ENCODE peak calls at places on chromosomes 2 and 18, in five cellular contexts. Q, W, I, E and P are unnamed samples.

GRCh38 chr2:227642691-227643090 is 23.9 kb upstream of the SCYGR5 start:
- DNase-seq in Q (no peak), W (no peak), I (no peak), E (no peak), P (no peak)

GRCh38 chr18:73408434-73408833 is 540.6 kb upstream of the NETO1 start:
- DNase-seq in Q (peak), W (no peak), I (peak), E (no peak), P (no peak)

GRCh38 chr18:75141166-75141565 is 67.8 kb downstream of the PTGR3 start:
- DNase-seq in Q (no peak), W (no peak), I (no peak), E (no peak), P (no peak)

GRCh38 chr18:26865557-26865956 is at the start of gene AQP4:
- DNase-seq in Q (no peak), W (no peak), I (no peak), E (peak), P (no peak)

GRCh38 chr18:26429535-26429934 is 118.8 kb downstream of the KCTD1 start:
- DNase-seq in Q (no peak), W (peak), I (peak), E (no peak), P (peak)

GRCh38 chr2:102155703-102156515 is 13.4 kb downstream of the IL1R1 start:
- DNase-seq in Q (no peak), W (peak), I (no peak), E (no peak), P (no peak)

GRCh38 chr2:15458277-15458676 is 102.9 kb downstream of the NBAS start:
- DNase-seq in Q (no peak), W (no peak), I (no peak), E (no peak), P (no peak)

GRCh38 chr2:100274076-100274475 is 48.2 kb downstream of the LONRF2 start:
- DNase-seq in Q (no peak), W (no peak), I (no peak), E (no peak), P (no peak)

GRCh38 chr2:21220930-21221329 is 97.2 kb downstream of the TDRD15 start:
- DNase-seq in Q (no peak), W (peak), I (no peak), E (no peak), P (peak)

GRCh38 chr2:14401838-14402237 is 230.7 kb upstream of the LRATD1 start:
- DNase-seq in Q (peak), W (no peak), I (no peak), E (no peak), P (peak)

GRCh38 chr2:104476075-104476474 is 377.8 kb upstream of the POU3F3 start:
- DNase-seq in Q (no peak), W (no peak), I (no peak), E (no peak), P (no peak)

DNA sequence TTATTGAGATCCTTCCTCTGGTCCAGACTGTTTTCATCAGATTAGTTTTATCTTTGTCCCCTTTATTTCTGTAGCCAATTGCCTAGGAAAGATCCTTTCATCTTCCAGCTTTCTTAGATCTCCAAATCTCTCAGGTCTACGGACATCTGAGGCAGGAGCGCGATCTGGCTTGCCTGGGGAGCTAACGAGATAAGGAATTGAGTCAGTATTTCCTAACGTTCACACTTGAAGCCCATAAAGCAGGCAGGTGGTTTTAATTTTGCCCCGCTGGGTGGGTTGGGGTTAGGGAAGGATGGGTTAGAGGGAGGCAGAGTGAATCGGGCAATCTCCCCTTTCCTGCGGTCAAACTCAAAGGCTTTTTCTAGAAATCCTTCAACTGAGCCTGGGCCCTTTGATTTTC is 729 bp upstream of the TTLL4 start:
- DNase-seq in Q (no peak), W (no peak), I (no peak), E (no peak), P (no peak)
- H3K4me3 ChIP-seq in Q (no peak), W (no peak), I (no peak), E (peak), P (no peak)

GRCh38 chr18:46460754-46461153 is 196.3 kb downstream of the LOXHD1 start:
- DNase-seq in Q (no peak), W (no peak), I (no peak), E (no peak), P (no peak)
- H3K4me3 ChIP-seq in Q (no peak), W (no peak), I (no peak), E (no peak), P (no peak)

DNA sequence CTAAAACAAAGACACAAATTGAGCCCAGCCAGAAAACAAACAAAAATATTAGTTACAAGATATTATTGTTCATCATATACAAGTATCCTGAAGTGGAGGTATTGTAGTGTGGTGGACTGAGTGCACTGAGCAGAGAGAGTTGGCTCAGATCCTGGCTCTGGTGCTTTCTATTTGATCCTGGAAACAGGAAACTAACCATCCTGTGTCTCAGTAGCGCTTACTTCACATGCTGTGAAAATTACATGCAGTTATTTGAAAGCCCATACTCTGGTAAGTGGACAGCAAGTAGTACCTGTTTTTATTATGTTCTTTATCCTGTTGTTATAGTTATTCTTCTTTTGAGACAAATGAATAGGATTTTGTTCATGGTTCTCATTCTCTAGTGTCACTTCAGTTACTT is 84.3 kb upstream of the CRIM1 start:
- DNase-seq in Q (no peak), W (no peak), I (no peak), E (no peak), P (no peak)
- H3K4me3 ChIP-seq in Q (no peak), W (no peak), I (no peak), E (no peak), P (no peak)

DNA sequence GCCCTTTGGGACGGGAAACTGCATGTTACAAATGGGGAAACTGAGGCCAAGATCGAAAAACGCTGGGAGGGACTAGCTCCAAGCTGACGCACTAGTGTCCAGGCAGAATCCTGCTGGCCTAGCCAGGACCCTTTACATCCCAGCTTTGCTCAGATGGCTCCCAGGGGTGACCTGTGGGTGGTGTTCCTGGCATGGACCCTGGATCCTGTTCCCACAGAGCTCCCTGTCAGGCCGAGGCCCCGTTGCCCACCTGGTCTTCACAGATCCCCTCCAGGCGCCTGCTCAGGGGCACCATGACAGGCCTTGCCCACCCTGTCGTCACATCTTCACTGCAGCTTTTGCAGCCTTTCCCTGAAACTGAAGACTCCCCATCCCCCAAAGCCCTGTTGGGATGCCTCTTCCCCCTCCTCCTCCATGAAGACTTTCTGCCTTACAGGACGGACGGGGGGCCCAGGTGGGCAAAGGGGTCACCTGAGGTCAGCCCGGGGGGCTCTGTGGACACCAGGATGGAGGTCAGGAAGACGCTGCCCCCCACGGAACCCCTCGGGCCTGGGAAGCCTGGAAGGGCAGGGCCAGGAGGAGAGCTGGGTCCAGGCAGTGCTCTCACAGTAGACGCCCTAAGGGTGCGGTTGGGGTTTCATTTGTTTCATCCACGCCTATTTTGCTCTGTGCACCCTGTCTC is 12.9 kb upstream of the KIF1A start:
- DNase-seq in Q (no peak), W (no peak), I (no peak), E (no peak), P (no peak)
- H3K4me3 ChIP-seq in Q (no peak), W (no peak), I (no peak), E (no peak), P (no peak)

GRCh38 chr18:49548266-49548665 is 13.6 kb upstream of the LIPG start:
- DNase-seq in Q (no peak), W (peak), I (peak), E (no peak), P (peak)

GRCh38 chr18:49553003-49553402 is 8.9 kb upstream of the LIPG start:
- DNase-seq in Q (no peak), W (no peak), I (no peak), E (no peak), P (no peak)

GRCh38 chr18:49546719-49547273 is 15.1 kb upstream of the LIPG start:
- DNase-seq in Q (no peak), W (no peak), I (no peak), E (no peak), P (no peak)

GRCh38 chr18:49547701-49548100 is 14.2 kb upstream of the LIPG start:
- DNase-seq in Q (no peak), W (peak), I (no peak), E (no peak), P (no peak)

GRCh38 chr18:49550621-49551020 is 11.2 kb upstream of the LIPG start:
- DNase-seq in Q (no peak), W (no peak), I (no peak), E (no peak), P (no peak)
- H3K4me3 ChIP-seq in Q (no peak), W (no peak), I (no peak), E (no peak), P (no peak)

DNA sequence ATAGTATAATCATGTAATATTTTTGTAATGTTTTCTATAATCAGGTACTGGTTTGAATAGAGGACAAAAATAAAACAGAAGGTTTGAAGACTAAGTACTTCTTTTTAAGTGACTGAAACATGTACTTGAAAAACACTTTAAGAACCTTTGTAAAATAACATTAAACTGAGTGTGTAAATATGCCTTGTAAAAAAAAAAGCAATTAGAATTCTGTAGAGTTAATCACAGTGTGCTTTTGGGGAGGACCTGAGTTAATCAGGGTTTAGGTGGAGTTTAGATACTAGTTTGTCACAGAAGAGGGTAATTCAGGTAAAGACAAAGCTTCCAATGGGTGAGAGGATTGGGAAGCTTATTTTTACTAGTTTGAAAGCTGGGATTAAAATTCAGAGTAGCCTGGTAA is 10.3 kb downstream of the MBD5 start:
- DNase-seq in Q (no peak), W (no peak), I (no peak), E (no peak), P (no peak)
- H3K4me3 ChIP-seq in Q (no peak), W (no peak), I (no peak), E (no peak), P (no peak)

DNA sequence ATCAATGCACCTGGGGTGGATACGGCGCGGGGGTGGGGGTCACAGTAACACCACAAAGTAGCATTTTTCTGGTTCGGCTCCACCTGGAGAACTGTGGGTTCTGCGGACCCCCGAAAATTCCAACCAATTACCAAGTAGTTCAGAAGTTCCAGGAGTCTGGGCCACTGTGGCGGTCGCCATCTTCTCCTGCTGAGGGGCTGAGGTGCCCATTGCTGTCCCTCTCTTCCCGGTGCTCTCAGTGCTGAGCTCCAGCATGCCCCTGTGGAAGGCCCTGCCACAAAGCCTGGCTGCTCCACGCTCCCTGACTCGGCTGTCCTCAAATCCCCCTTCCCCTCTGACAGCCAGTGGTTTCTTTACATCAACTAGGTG is 79.3 kb downstream of the GFPT1 start:
- DNase-seq in Q (no peak), W (no peak), I (no peak), E (no peak), P (no peak)
- H3K4me3 ChIP-seq in Q (peak), W (no peak), I (no peak), E (no peak), P (no peak)